ENCODE peak calls at places on chromosomes 12 and 14, in five cellular contexts. One of them, this sample, is unnamed.

GRCh38 chr14:105141486-105142281 is 26.9 kb downstream of the JAG2 start:
- DNase-seq in adrenal gland: no peak
- DNase-seq in IMR-90: no peak
- DNase-seq in NB4: no peak
- DNase-seq in sigmoid colon: peak
- DNase-seq in this sample: no peak

GRCh38 chr14:36626150-36626549 is 35.5 kb upstream of the PAX9 start:
- DNase-seq in adrenal gland: no peak
- DNase-seq in IMR-90: no peak
- DNase-seq in NB4: no peak
- DNase-seq in sigmoid colon: no peak
- DNase-seq in this sample: no peak

GRCh38 chr14:61178226-61179060 is 102.7 kb downstream of the TMEM30B start:
- DNase-seq in NB4: no peak
- DNase-seq in IMR-90: peak
- DNase-seq in adrenal gland: peak
- DNase-seq in sigmoid colon: no peak
- DNase-seq in this sample: no peak

GRCh38 chr12:15752780-15753179 is 36.4 kb downstream of the EPS8 start:
- DNase-seq in NB4: no peak
- DNase-seq in sigmoid colon: no peak
- DNase-seq in adrenal gland: no peak
- DNase-seq in IMR-90: peak
- DNase-seq in this sample: no peak

GRCh38 chr14:75069811-75070145 is 337 bp downstream of the ZC2HC1C start:
- DNase-seq in NB4: no peak
- DNase-seq in adrenal gland: no peak
- DNase-seq in sigmoid colon: no peak
- DNase-seq in IMR-90: no peak
- DNase-seq in this sample: no peak

GRCh38 chr12:99108924-99109323 is 463.8 kb downstream of the APAF1 start:
- DNase-seq in sigmoid colon: no peak
- DNase-seq in NB4: no peak
- DNase-seq in IMR-90: no peak
- DNase-seq in adrenal gland: no peak
- DNase-seq in this sample: no peak

GRCh38 chr12:71671816-71672215 is 7.7 kb downstream of the THAP2 start:
- DNase-seq in NB4: no peak
- DNase-seq in sigmoid colon: no peak
- DNase-seq in adrenal gland: no peak
- DNase-seq in IMR-90: no peak
- DNase-seq in this sample: no peak

GRCh38 chr12:15164997-15165659 is 56.1 kb downstream of the RERG start:
- DNase-seq in sigmoid colon: peak
- DNase-seq in adrenal gland: peak
- DNase-seq in NB4: peak
- DNase-seq in IMR-90: no peak
- DNase-seq in this sample: peak

GRCh38 chr12:82174936-82175335 is 183.3 kb downstream of the CCDC59 start:
- DNase-seq in NB4: no peak
- DNase-seq in sigmoid colon: no peak
- DNase-seq in IMR-90: no peak
- DNase-seq in adrenal gland: no peak
- DNase-seq in this sample: no peak

GRCh38 chr12:19012965-19013364 is 116.6 kb upstream of the PLEKHA5 start:
- DNase-seq in sigmoid colon: no peak
- DNase-seq in adrenal gland: no peak
- DNase-seq in IMR-90: no peak
- DNase-seq in NB4: no peak
- DNase-seq in this sample: no peak

GRCh38 chr12:116620085-116620734 is 61.0 kb downstream of the MAP1LC3B2 start:
- DNase-seq in adrenal gland: no peak
- DNase-seq in IMR-90: no peak
- DNase-seq in NB4: no peak
- DNase-seq in sigmoid colon: no peak
- DNase-seq in this sample: no peak

GRCh38 chr12:105226219-105226618 is 9.8 kb downstream of the APPL2 start:
- DNase-seq in adrenal gland: peak
- DNase-seq in NB4: no peak
- DNase-seq in IMR-90: peak
- DNase-seq in sigmoid colon: peak
- DNase-seq in this sample: peak

GRCh38 chr12:10739157-10740118 is 16.3 kb upstream of the YBX3 start:
- DNase-seq in IMR-90: no peak
- DNase-seq in sigmoid colon: no peak
- DNase-seq in adrenal gland: no peak
- DNase-seq in NB4: no peak
- DNase-seq in this sample: no peak

GRCh38 chr12:46667547-46667946 is 158.2 kb downstream of the SLC38A4 start:
- DNase-seq in NB4: no peak
- DNase-seq in adrenal gland: no peak
- DNase-seq in sigmoid colon: no peak
- DNase-seq in IMR-90: peak
- DNase-seq in this sample: no peak

GRCh38 chr12:67876305-67876915 is 112.8 kb upstream of the IFNG-AS1 start:
- DNase-seq in sigmoid colon: no peak
- DNase-seq in adrenal gland: no peak
- DNase-seq in IMR-90: no peak
- DNase-seq in NB4: no peak
- DNase-seq in this sample: no peak

GRCh38 chr12:23534196-23534595 is 415.3 kb downstream of the SOX5 start:
- DNase-seq in IMR-90: no peak
- DNase-seq in adrenal gland: no peak
- DNase-seq in NB4: no peak
- DNase-seq in sigmoid colon: no peak
- DNase-seq in this sample: no peak

GRCh38 chr12:47811581-47812484 is 7.9 kb downstream of the HDAC7 start:
- DNase-seq in IMR-90: peak
- DNase-seq in NB4: peak
- DNase-seq in adrenal gland: peak
- DNase-seq in sigmoid colon: peak
- DNase-seq in this sample: peak

GRCh38 chr12:133221241-133221640 is 14.4 kb downstream of the ANHX start:
- DNase-seq in adrenal gland: no peak
- DNase-seq in NB4: no peak
- DNase-seq in sigmoid colon: no peak
- DNase-seq in IMR-90: no peak
- DNase-seq in this sample: no peak

GRCh38 chr14:50766338-50766886 is 64.5 kb downstream of the NIN start:
- DNase-seq in adrenal gland: no peak
- DNase-seq in sigmoid colon: no peak
- DNase-seq in NB4: no peak
- DNase-seq in IMR-90: no peak
- DNase-seq in this sample: no peak

GRCh38 chr12:119068129-119068856 is 87.0 kb downstream of the SRRM4 start:
- DNase-seq in adrenal gland: no peak
- DNase-seq in NB4: no peak
- DNase-seq in sigmoid colon: no peak
- DNase-seq in IMR-90: no peak
- DNase-seq in this sample: no peak

GRCh38 chr12:51281202-51281924 is 11.1 kb upstream of the SMAGP start:
- DNase-seq in IMR-90: peak
- DNase-seq in adrenal gland: no peak
- DNase-seq in sigmoid colon: no peak
- DNase-seq in NB4: no peak
- DNase-seq in this sample: no peak

GRCh38 chr14:100786131-100786530 is 39.8 kb upstream of the MEG3 start:
- DNase-seq in adrenal gland: no peak
- DNase-seq in IMR-90: no peak
- DNase-seq in sigmoid colon: no peak
- DNase-seq in NB4: no peak
- DNase-seq in this sample: no peak

GRCh38 chr14:75306917-75307699 is 28.5 kb downstream of the FOS start:
- DNase-seq in NB4: peak
- DNase-seq in sigmoid colon: no peak
- DNase-seq in IMR-90: peak
- DNase-seq in adrenal gland: no peak
- DNase-seq in this sample: no peak

GRCh38 chr14:39467889-39468524 is 35.8 kb upstream of the FBXO33 start:
- DNase-seq in sigmoid colon: no peak
- DNase-seq in adrenal gland: no peak
- DNase-seq in IMR-90: peak
- DNase-seq in NB4: peak
- DNase-seq in this sample: no peak

GRCh38 chr14:54580933-54581332 is 14.0 kb downstream of the SAMD4A start:
- DNase-seq in adrenal gland: no peak
- DNase-seq in IMR-90: no peak
- DNase-seq in NB4: no peak
- DNase-seq in sigmoid colon: no peak
- DNase-seq in this sample: no peak
- TF ChIP-seq POLR2A in adrenal gland: no peak
- TF ChIP-seq POLR2A in IMR-90: no peak
- TF ChIP-seq POLR2A in NB4: no peak
- TF ChIP-seq POLR2A in sigmoid colon: no peak
- TF ChIP-seq POLR2A in this sample: no peak

GRCh38 chr14:23723911-23724310 is 87.7 kb downstream of the DHRS2 start:
- DNase-seq in sigmoid colon: no peak
- DNase-seq in NB4: no peak
- DNase-seq in IMR-90: no peak
- DNase-seq in adrenal gland: no peak
- DNase-seq in this sample: no peak
- TF ChIP-seq CTCF in sigmoid colon: no peak
- TF ChIP-seq CTCF in NB4: no peak
- TF ChIP-seq CTCF in IMR-90: no peak
- TF ChIP-seq CTCF in adrenal gland: no peak
- TF ChIP-seq CTCF in this sample: no peak

GRCh38 chr12:121888478-121889266 is at the start of gene PSMD9:
- DNase-seq in adrenal gland: peak
- DNase-seq in IMR-90: peak
- DNase-seq in NB4: peak
- DNase-seq in sigmoid colon: peak
- DNase-seq in this sample: peak
- TF ChIP-seq POLR2A in adrenal gland: peak
- TF ChIP-seq POLR2A in IMR-90: peak
- TF ChIP-seq POLR2A in NB4: peak
- TF ChIP-seq POLR2A in sigmoid colon: peak
- TF ChIP-seq POLR2A in this sample: no peak

DNA sequence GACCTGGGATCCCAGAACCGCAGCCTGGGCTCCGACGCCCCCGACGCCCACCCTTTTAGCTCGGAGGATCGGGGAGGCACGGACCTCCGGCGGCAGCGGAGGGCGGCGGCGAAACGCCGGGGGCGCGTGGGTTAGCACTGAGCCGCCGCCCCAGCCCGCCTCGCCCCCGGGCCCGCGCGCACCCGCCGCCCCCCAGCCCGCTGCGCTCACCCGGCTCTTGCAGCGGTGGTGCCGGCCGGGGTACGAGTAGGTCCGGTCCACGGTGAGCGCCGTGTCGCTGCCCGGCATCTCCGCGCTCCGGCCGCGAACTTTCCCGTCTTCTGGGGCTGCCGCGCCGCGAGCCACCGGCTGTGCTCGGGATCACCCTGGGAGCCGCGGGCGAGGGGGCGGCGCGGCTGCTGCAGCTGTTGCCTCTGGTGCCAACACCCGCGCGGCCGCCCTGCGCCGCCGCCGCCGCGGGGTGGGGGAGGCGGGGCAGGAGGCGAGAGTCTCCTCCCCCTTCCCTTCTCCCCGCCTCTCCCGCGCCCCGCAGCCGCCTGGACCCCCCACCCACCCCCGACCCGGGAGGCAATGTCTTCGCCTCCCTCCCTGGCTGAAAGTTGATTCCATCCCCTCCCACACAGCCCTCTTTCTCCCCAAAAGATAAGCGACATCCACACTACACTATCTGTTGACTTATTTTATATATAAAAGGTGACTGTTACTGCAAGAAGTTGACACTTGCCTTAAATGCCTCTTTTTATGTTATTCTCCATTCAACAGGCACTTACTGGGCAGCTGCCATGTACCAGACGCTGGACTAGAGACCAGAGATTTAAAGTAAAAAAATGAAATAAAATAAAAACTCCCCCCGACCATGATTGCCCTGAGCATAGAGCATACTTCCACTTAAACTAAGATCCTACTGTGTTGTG is at the start of gene TMCC3:
- DNase-seq in sigmoid colon: peak
- DNase-seq in IMR-90: no peak
- DNase-seq in NB4: peak
- DNase-seq in adrenal gland: peak
- DNase-seq in this sample: peak
- TF ChIP-seq CTCF in sigmoid colon: no peak
- TF ChIP-seq CTCF in IMR-90: no peak
- TF ChIP-seq CTCF in NB4: no peak
- TF ChIP-seq CTCF in adrenal gland: no peak
- TF ChIP-seq CTCF in this sample: no peak

GRCh38 chr14:91848602-91849001 is 18.7 kb downstream of the TC2N start:
- DNase-seq in NB4: no peak
- DNase-seq in sigmoid colon: no peak
- DNase-seq in adrenal gland: no peak
- DNase-seq in IMR-90: no peak
- DNase-seq in this sample: no peak

GRCh38 chr14:91841065-91841464 is 26.3 kb downstream of the TC2N start:
- DNase-seq in adrenal gland: no peak
- DNase-seq in NB4: no peak
- DNase-seq in IMR-90: peak
- DNase-seq in sigmoid colon: no peak
- DNase-seq in this sample: no peak

GRCh38 chr14:91843437-91843836 is 23.9 kb downstream of the TC2N start:
- DNase-seq in NB4: no peak
- DNase-seq in adrenal gland: no peak
- DNase-seq in IMR-90: no peak
- DNase-seq in sigmoid colon: no peak
- DNase-seq in this sample: no peak

GRCh38 chr14:91847693-91848092 is 19.6 kb downstream of the TC2N start:
- DNase-seq in adrenal gland: no peak
- DNase-seq in sigmoid colon: no peak
- DNase-seq in NB4: no peak
- DNase-seq in IMR-90: no peak
- DNase-seq in this sample: no peak

GRCh38 chr14:91845652-91846051 is 21.7 kb downstream of the TC2N start:
- DNase-seq in adrenal gland: no peak
- DNase-seq in sigmoid colon: no peak
- DNase-seq in IMR-90: no peak
- DNase-seq in NB4: no peak
- DNase-seq in this sample: no peak
- TF ChIP-seq POLR2A in adrenal gland: no peak
- TF ChIP-seq POLR2A in sigmoid colon: no peak
- TF ChIP-seq POLR2A in IMR-90: no peak
- TF ChIP-seq POLR2A in NB4: no peak
- TF ChIP-seq POLR2A in this sample: no peak

GRCh38 chr12:113222730-113223531 is 1.7 kb downstream of the TPCN1 start:
- DNase-seq in IMR-90: peak
- DNase-seq in adrenal gland: peak
- DNase-seq in NB4: peak
- DNase-seq in sigmoid colon: peak
- DNase-seq in this sample: peak
- TF ChIP-seq CTCF in IMR-90: no peak
- TF ChIP-seq CTCF in adrenal gland: no peak
- TF ChIP-seq CTCF in NB4: no peak
- TF ChIP-seq CTCF in sigmoid colon: no peak
- TF ChIP-seq CTCF in this sample: no peak

GRCh38 chr12:121793836-121794531 is 496 bp upstream of the RHOF start:
- DNase-seq in NB4: peak
- DNase-seq in IMR-90: peak
- DNase-seq in sigmoid colon: peak
- DNase-seq in adrenal gland: peak
- DNase-seq in this sample: peak
- TF ChIP-seq POLR2A in NB4: peak
- TF ChIP-seq POLR2A in IMR-90: peak
- TF ChIP-seq POLR2A in sigmoid colon: no peak
- TF ChIP-seq POLR2A in adrenal gland: peak
- TF ChIP-seq POLR2A in this sample: peak

GRCh38 chr12:54126696-54127537 is 61.9 kb downstream of the SMUG1 start:
- DNase-seq in adrenal gland: peak
- DNase-seq in NB4: peak
- DNase-seq in sigmoid colon: peak
- DNase-seq in IMR-90: no peak
- DNase-seq in this sample: peak
- TF ChIP-seq CTCF in adrenal gland: no peak
- TF ChIP-seq CTCF in NB4: no peak
- TF ChIP-seq CTCF in sigmoid colon: no peak
- TF ChIP-seq CTCF in IMR-90: no peak
- TF ChIP-seq CTCF in this sample: no peak

This sample was measured in ovary.